ENCODE peak calls at places on chromosomes 1 and 21, in nine cellular contexts. C is pancreas; J is neural progenitor cell; G is CD8-positive, alpha-beta T cell; V is GM23338; W is tibial artery; N is esophagus squamous epithelium; L is CD8-positive, alpha-beta memory T cell; F is transverse colon. H is an unnamed sample. For H3K4me1 and H3K36me3, the result is how much of the 10 kb centered on the place peaks cover.

GRCh38 chr1:172451002-172451443 is 7.2 kb upstream of the PIGC start:
- DNase-seq in L (no peak), C (peak), F (no peak), V (no peak), N (no peak), G (no peak), W (no peak), J (no peak), H (no peak)

GRCh38 chr1:192967211-192967877 is 91.8 kb downstream of the UCHL5 start:
- DNase-seq in W (no peak), F (no peak), N (no peak), G (no peak), J (no peak), V (no peak), L (no peak), C (no peak), H (no peak)

GRCh38 chr1:36448530-36449051 is 1.7 kb downstream of the OSCP1 start:
- DNase-seq in L (no peak), G (no peak), F (no peak), J (no peak), C (no peak), W (no peak), V (no peak), N (no peak), H (no peak)

GRCh38 chr1:223870617-223871574 is 25.1 kb upstream of the TP53BP2 start:
- DNase-seq in W (no peak), L (no peak), F (no peak), V (peak), C (no peak), G (no peak), J (peak), N (no peak), H (no peak)

GRCh38 chr1:147640553-147641165 is 29.7 kb downstream of the ACP6 start:
- DNase-seq in L (peak), G (peak), F (peak), N (no peak), J (peak), W (peak), V (peak), C (peak), H (peak)

GRCh38 chr1:211687462-211688215 is 12.2 kb upstream of the NEK2 start:
- DNase-seq in W (no peak), G (no peak), F (no peak), N (no peak), J (no peak), C (no peak), V (no peak), L (no peak), H (no peak)

GRCh38 chr1:35945327-35945726 is 14.4 kb downstream of the AGO3 start:
- DNase-seq in L (no peak), W (no peak), N (no peak), G (no peak), F (no peak), C (no peak), J (no peak), V (no peak), H (no peak)

GRCh38 chr1:78351551-78352216 is 139.1 kb upstream of the PTGFR start:
- DNase-seq in G (no peak), C (no peak), W (no peak), J (no peak), N (no peak), V (no peak), L (no peak), F (no peak), H (no peak)

GRCh38 chr1:88877911-88878310 is 13.5 kb downstream of the GTF2B start:
- DNase-seq in G (no peak), W (no peak), V (no peak), J (no peak), N (no peak), C (no peak), F (no peak), L (no peak), H (no peak)

GRCh38 chr1:211632808-211633522 is 42.5 kb downstream of the NEK2 start:
- DNase-seq in N (no peak), C (peak), L (no peak), W (no peak), V (no peak), J (no peak), F (no peak), G (no peak), H (no peak)

GRCh38 chr21:34091032-34091431 is 17.7 kb downstream of the MRPS6 start:
- DNase-seq in W (no peak), C (no peak), V (no peak), L (no peak), N (no peak), F (no peak), J (no peak), G (no peak), H (no peak)

GRCh38 chr1:21511579-21512522 is 2.6 kb downstream of the ALPL start:
- DNase-seq in L (no peak), G (no peak), V (no peak), N (no peak), J (no peak), F (peak), C (no peak), W (peak), H (no peak)

GRCh38 chr1:46285730-46286477 is 17.5 kb downstream of the LRRC41 start:
- DNase-seq in F (no peak), N (no peak), G (peak), C (no peak), L (no peak), V (peak), W (no peak), J (peak), H (peak)

GRCh38 chr1:166900987-166901386 is 24.9 kb upstream of the TADA1 start:
- DNase-seq in J (no peak), F (no peak), N (no peak), V (peak), G (no peak), L (no peak), W (no peak), C (no peak), H (no peak)

GRCh38 chr21:35377505-35378090 is 328.5 kb upstream of the RUNX1 start:
- DNase-seq in V (no peak), L (no peak), C (no peak), J (no peak), F (no peak), N (no peak), W (no peak), G (no peak), H (no peak)
- H3K4me1 ChIP-seq in V (under half), L (under half), C (under half), J (under half), F (under half), N (under half), W (under half), G (under half), H (under half)

GRCh38 chr1:39326836-39327235 is 122.3 kb downstream of the MACF1 start:
- DNase-seq in G (no peak), F (no peak), C (no peak), N (no peak), W (no peak), J (no peak), V (no peak), L (no peak), H (no peak)
- H3K36me3 ChIP-seq in G (under half), F (half or more), C (under half), N (half or more), W (half or more), J (under half), V (under half), L (half or more), H (under half)

DNA sequence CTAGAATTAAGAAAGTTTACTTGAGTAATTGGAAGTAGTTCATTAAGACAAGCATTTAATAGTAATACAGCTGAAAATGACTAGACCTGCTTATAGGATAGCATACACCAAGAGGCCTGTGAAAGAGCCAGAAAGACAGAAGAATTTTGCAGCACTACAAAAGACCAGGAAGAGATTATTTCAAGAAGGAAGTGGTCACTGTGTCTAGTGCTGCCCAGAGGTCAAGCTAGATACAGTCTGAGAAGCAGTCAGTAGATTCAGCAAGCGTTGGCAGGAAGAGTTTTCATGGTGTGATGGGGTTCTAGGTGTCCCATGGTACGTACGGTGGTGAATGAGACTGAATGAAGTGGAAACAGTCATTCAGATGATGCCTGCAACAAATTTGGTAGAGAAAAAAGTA is 31.5 kb downstream of the RGS8 start:
- DNase-seq in V (no peak), F (no peak), N (no peak), L (no peak), J (no peak), G (no peak), W (no peak), C (no peak), H (no peak)
- H3K4me1 ChIP-seq in V (under half), F (under half), N (under half), L (under half), J (under half), G (under half), W (under half), C (under half), H (under half)

GRCh38 chr1:1560178-1560577 is 14.5 kb downstream of the SSU72 start:
- DNase-seq in N (no peak), L (no peak), W (no peak), F (no peak), C (no peak), G (no peak), V (no peak), J (no peak), H (no peak)
- H3K36me3 ChIP-seq in N (half or more), L (under half), W (half or more), F (under half), C (under half), G (under half), V (under half), J (under half), H (under half)

GRCh38 chr1:205374205-205375078 is 17.7 kb upstream of the KLHDC8A start:
- DNase-seq in W (no peak), C (no peak), L (no peak), G (peak), N (no peak), J (no peak), F (no peak), V (no peak), H (no peak)

GRCh38 chr1:205370780-205371179 is 14.1 kb upstream of the KLHDC8A start:
- DNase-seq in C (peak), V (no peak), L (no peak), F (no peak), W (no peak), J (no peak), N (no peak), G (no peak), H (no peak)

GRCh38 chr1:205375816-205376545 is 19.3 kb upstream of the KLHDC8A start:
- DNase-seq in F (peak), G (peak), J (peak), V (peak), C (no peak), W (no peak), L (no peak), N (no peak), H (no peak)

GRCh38 chr1:205369621-205370230 is 13.0 kb upstream of the KLHDC8A start:
- DNase-seq in W (no peak), N (no peak), L (no peak), G (no peak), J (no peak), V (no peak), C (no peak), F (no peak), H (no peak)

DNA sequence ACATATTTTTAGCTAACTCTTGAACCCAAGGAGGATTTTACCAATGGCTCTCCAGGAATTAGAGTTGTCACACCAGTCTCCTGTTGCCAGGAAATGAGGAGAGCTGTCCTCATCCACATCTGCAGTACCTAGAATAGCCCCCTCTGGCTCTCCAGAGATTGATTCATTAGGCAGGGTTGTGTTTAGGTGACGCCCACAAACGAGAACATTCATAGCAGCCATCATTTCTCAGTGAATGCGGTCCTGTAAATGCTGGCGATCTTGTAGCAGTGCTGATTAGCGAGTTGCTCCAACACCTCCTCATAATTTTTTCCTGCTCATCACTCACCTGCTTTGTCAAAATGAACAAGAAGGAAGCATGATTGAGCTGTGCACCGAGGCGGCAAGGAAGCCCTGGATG is 16.3 kb upstream of the KLHDC8A start:
- DNase-seq in G (peak), W (no peak), L (no peak), C (no peak), F (no peak), N (no peak), J (no peak), V (peak), H (no peak)
- H3K4me1 ChIP-seq in G (under half), W (under half), L (under half), C (half or more), F (under half), N (under half), J (under half), V (half or more), H (under half)

GRCh38 chr1:11026903-11027302 is 14.4 kb downstream of the TARDBP start:
- DNase-seq in C (no peak), F (no peak), W (no peak), G (no peak), V (no peak), J (no peak), L (no peak), N (no peak), H (no peak)

GRCh38 chr1:11027316-11027715 is 14.9 kb downstream of the TARDBP start:
- DNase-seq in N (no peak), C (no peak), L (no peak), W (no peak), F (no peak), V (no peak), J (no peak), G (no peak), H (no peak)

GRCh38 chr1:11024545-11024944 is 12.1 kb downstream of the TARDBP start:
- DNase-seq in J (no peak), L (no peak), N (no peak), G (no peak), W (no peak), V (no peak), F (no peak), C (no peak), H (no peak)

GRCh38 chr1:11026052-11026451 is 13.6 kb downstream of the TARDBP start:
- DNase-seq in V (no peak), W (no peak), F (no peak), N (no peak), C (no peak), G (no peak), L (no peak), J (no peak), H (no peak)

DNA sequence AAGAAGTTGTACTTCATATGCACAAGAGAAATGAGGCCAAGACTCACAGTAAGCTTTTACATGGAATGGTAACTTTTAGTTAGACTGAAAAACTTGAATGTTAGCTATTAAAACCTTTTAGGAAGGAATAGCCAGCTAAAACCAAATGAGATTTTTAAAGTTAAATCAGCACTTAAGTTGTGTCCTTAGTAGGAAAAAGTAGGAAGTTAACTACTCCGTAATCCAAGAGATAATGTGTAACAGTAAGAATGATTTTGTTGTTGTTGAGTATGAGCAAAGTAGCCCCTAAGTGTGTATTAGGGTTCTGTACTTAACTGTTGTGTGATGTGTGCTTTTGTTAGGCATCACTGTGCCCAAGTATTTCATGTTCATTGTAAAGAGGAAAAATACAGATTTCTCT is 13.2 kb downstream of the TARDBP start:
- DNase-seq in N (no peak), V (no peak), W (no peak), J (no peak), F (no peak), C (no peak), G (no peak), L (no peak), H (no peak)
- H3K36me3 ChIP-seq in N (half or more), V (half or more), W (half or more), J (under half), F (half or more), C (under half), G (under half), L (under half), H (under half)

DNA sequence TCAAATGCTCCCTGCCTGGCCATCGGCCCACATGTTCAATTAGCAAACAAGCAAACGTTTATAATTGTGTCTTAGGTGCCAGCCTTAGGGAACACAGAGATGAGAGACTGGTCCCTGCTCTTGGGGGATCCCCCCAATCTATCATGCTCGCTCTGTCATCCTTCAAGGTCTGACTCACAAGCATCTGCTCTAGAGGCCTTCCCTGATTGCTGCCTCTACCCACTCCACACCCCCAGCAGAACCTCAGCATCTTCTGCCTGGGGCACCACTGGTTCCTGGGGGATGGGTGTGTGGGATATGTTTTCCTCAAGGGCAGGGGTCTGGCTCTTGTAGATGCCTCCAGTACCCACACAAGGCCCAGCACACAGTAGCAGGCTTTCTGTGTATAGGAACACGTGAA is 2.1 kb upstream of the FGR start:
- DNase-seq in G (no peak), J (no peak), N (no peak), W (no peak), V (no peak), F (no peak), C (no peak), L (no peak), H (no peak)
- H3K4me1 ChIP-seq in G (under half), J (under half), N (under half), W (under half), V (under half), F (under half), C (under half), L (under half), H (under half)

GRCh38 chr1:206695751-206696150 is 11.0 kb downstream of the MAPKAPK2 start:
- DNase-seq in J (no peak), F (no peak), C (no peak), W (no peak), N (no peak), G (no peak), L (no peak), V (no peak), H (no peak)

GRCh38 chr1:206693592-206693991 is 8.9 kb downstream of the MAPKAPK2 start:
- DNase-seq in J (no peak), F (no peak), N (no peak), G (no peak), C (no peak), V (no peak), L (no peak), W (peak), H (no peak)

GRCh38 chr1:206694151-206694550 is 9.4 kb downstream of the MAPKAPK2 start:
- DNase-seq in F (no peak), V (no peak), L (no peak), C (no peak), W (no peak), N (no peak), J (no peak), G (no peak), H (no peak)

GRCh38 chr1:206693029-206693428 is 8.3 kb downstream of the MAPKAPK2 start:
- DNase-seq in V (no peak), F (peak), L (no peak), C (peak), G (no peak), W (peak), N (no peak), J (no peak), H (no peak)

GRCh38 chr1:206694551-206695124 is 9.9 kb downstream of the MAPKAPK2 start:
- DNase-seq in L (no peak), V (peak), J (peak), W (no peak), C (no peak), G (no peak), N (no peak), F (no peak), H (no peak)
- H3K36me3 ChIP-seq in L (under half), V (under half), J (under half), W (under half), C (under half), G (under half), N (under half), F (under half), H (under half)

GRCh38 chr1:162366149-162366548 is 10.5 kb downstream of the SPATA46 start:
- DNase-seq in N (no peak), V (no peak), W (no peak), L (no peak), C (no peak), F (no peak), G (no peak), J (no peak), H (no peak)

GRCh38 chr1:162364498-162364897 is 12.2 kb downstream of the SPATA46 start:
- DNase-seq in L (no peak), W (no peak), G (no peak), C (no peak), F (no peak), J (no peak), V (no peak), N (no peak), H (no peak)

GRCh38 chr1:162366671-162367070 is 10.0 kb downstream of the SPATA46 start:
- DNase-seq in F (no peak), C (no peak), J (no peak), N (no peak), G (no peak), V (no peak), W (no peak), L (no peak), H (no peak)

GRCh38 chr1:162367073-162367472 is 9.6 kb downstream of the SPATA46 start:
- DNase-seq in C (no peak), V (no peak), L (no peak), N (no peak), W (no peak), G (no peak), J (no peak), F (no peak), H (no peak)

DNA sequence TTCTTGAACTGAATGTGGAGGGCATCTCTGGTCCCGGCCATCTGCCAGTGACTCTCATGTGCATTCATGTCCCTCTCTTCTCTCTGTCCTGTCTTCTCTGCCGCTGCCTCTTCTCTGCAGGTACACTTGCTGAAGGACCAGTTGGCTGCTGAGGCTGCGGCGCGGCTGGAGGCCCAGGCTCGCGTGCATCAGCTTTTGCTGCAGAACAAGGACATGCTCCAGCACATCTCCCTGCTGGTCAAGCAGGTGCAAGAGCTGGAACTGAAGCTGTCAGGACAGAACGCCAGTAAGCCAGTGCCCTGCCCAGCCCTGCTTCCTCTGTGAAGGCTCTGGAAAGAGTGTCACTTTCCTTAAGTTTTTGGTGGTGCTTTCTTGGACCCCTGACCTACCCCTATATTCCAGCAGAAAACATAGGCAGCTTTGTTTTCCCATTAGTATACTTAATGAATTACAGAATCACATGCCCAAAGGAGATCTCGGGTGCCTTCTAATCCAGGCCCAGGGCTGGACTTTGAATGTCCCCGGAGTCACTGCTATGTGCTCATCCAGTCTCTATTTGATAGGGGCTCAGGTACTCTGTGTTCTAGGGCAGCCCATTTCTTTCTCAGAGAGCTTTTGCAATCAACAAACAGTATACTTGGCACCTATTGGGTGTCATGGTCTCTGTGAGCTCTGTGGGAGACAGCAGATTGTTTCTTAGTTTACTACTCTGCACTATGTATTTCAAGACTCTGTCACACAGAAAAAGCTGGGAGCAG is 11.2 kb downstream of the SPATA46 start:
- DNase-seq in G (no peak), N (no peak), V (no peak), J (no peak), L (no peak), C (no peak), F (no peak), W (no peak), H (no peak)
- H3K4me1 ChIP-seq in G (under half), N (under half), V (under half), J (under half), L (under half), C (under half), F (under half), W (under half), H (under half)

GRCh38 chr1:32810358-32810757 is 6.8 kb downstream of the YARS1 start:
- DNase-seq in N (no peak), W (no peak), F (no peak), V (no peak), G (no peak), L (no peak), C (no peak), J (no peak), H (no peak)
- H3K36me3 ChIP-seq in N (half or more), W (half or more), F (under half), V (half or more), G (under half), L (under half), C (under half), J (under half), H (under half)

H was measured in naive thymus-derived CD4-positive, alpha-beta T cell.